ENCODE peak calls at places on chromosomes 2 and 18, in ten cellular contexts. F is A549, I is neural progenitor cell, S is upper lobe of right lung, M is uterus, B is left lung, Z is heart left ventricle, H is psoas muscle, Q is AG04450, A is lung. W is an unnamed sample.
A peak's percentile ranks its signal among the peaks of the same experiment; 100 is the strongest.

GRCh38 chr2:187003038-187003543 is 154.1 kb upstream of the ZSWIM2 start:
- DNase-seq in H (no peak), B (no peak), I (no peak), S (no peak), F (no peak), Z (no peak), Q (no peak), M (no peak), A (no peak), W (no peak)

GRCh38 chr2:188032786-188033185 is 258.9 kb upstream of the GULP1 start:
- DNase-seq in A (no peak), M (no peak), I (no peak), F (no peak), Q (no peak), Z (no peak), H (no peak), B (no peak), S (no peak), W (no peak)

GRCh38 chr18:46627136-46627535 is 29.9 kb downstream of the LOXHD1 start:
- DNase-seq in M (no peak), A (peak; percentile 20), H (no peak), Q (no peak), F (no peak), B (no peak), Z (no peak), S (no peak), I (no peak), W (peak; percentile 38)

GRCh38 chr18:21777814-21778213 is 37.2 kb downstream of the MIB1 start:
- DNase-seq in M (no peak), Z (no peak), A (no peak), H (no peak), F (no peak), S (no peak), Q (no peak), B (no peak), I (no peak), W (no peak)

GRCh38 chr2:230777681-230778080 is 65.0 kb downstream of the CAB39 start:
- DNase-seq in F (no peak), H (no peak), M (no peak), Z (no peak), Q (no peak), B (no peak), I (no peak), A (no peak), S (no peak), W (no peak)

GRCh38 chr2:132038179-132038882 is 123.4 kb downstream of the ANKRD30BL start:
- DNase-seq in Z (no peak), H (no peak), S (no peak), F (no peak), Q (no peak), M (no peak), B (no peak), I (peak; percentile 72), A (no peak), W (no peak)

GRCh38 chr2:166360426-166360825 is 15.3 kb downstream of the SCN9A start:
- DNase-seq in Q (no peak), M (no peak), Z (no peak), S (no peak), F (no peak), B (no peak), A (no peak), I (no peak), H (no peak), W (no peak)

GRCh38 chr2:172172513-172173217 is 70.0 kb upstream of the DLX2 start:
- DNase-seq in Z (peak; percentile 83), F (peak; percentile 58), B (peak; percentile 74), M (peak; percentile 67), Q (no peak), A (peak; percentile 63), S (peak; percentile 86), H (peak; percentile 63), I (peak; percentile 92), W (no peak)

GRCh38 chr2:14388724-14389123 is 243.8 kb upstream of the LRATD1 start:
- DNase-seq in F (no peak), Q (no peak), M (no peak), S (no peak), H (no peak), I (no peak), A (no peak), Z (no peak), B (no peak), W (no peak)

GRCh38 chr2:14387332-14387731 is 245.2 kb upstream of the LRATD1 start:
- DNase-seq in H (no peak), Z (no peak), B (no peak), I (no peak), M (no peak), Q (no peak), F (no peak), A (no peak), S (no peak), W (no peak)

GRCh38 chr2:14385043-14385442 is 247.5 kb upstream of the LRATD1 start:
- DNase-seq in Q (no peak), A (no peak), F (no peak), S (no peak), Z (no peak), B (no peak), I (no peak), M (no peak), H (no peak), W (no peak)
- TF ChIP-seq CTCF in Q (no peak), A (no peak), F (no peak), S (no peak), Z (no peak), B (no peak), I (peak; percentile 9), M (no peak), H (no peak), W (no peak)

GRCh38 chr2:196066794-196067382 is 1.7 kb downstream of the DNAH7 start:
- DNase-seq in F (peak; percentile 42), B (no peak), A (no peak), Z (no peak), Q (no peak), S (no peak), M (no peak), H (no peak), I (peak; percentile 32), W (no peak)

GRCh38 chr2:196073521-196073920 is 4.9 kb upstream of the DNAH7 start:
- DNase-seq in I (no peak), Q (no peak), S (no peak), F (peak; percentile 10), Z (no peak), A (no peak), B (no peak), M (no peak), H (no peak), W (no peak)

GRCh38 chr2:196063773-196064172 is 4.9 kb downstream of the DNAH7 start:
- DNase-seq in M (no peak), Z (no peak), S (no peak), B (no peak), F (no peak), A (no peak), H (no peak), Q (no peak), I (no peak), W (no peak)

DNA sequence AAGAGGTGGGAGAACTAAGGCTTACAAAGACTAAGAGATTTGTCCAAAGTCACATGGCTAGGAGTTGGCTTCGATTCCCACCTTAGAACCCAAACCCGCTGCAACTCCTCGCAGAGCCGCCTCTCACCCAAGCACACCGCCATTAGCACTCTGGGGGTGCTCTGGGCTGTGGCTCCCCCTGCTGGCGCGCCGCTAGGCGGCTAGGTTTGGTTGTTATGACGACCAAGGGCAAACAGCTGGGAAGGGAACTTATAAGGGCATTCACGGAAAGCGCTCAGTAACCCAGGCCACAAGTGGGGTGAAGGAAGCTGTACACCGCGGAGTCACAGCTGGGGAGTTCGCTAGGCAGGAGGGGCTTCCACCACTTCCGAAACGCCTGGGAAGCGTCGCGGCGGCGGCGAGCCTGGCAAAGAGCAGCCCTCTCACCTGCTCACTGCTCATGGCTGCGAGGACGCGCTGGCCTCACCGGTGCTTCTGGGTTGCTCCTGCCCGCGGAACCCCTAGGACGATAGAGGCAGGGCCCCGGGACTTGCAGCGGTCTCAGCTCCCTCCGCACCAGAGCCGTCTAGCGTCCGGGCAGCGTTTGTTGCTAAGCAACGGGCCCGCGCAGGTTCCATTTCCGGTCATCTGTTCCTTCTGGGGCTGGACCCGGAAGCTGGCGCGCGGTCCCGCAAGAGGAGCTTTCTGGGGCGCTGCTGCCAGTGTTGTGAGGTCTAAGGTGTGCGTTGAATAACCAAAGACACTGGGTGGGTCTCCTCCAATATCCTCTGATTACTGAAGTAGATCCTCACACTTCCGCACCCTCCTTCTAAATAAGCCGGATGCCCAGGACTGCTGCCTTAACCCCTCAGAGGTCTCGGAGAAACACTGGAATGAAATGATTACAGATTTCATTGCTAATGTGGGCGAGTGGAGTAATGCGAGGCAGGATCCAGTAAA is at the start of gene DNAH7:
- DNase-seq in Q (peak; percentile 58), H (peak; percentile 87), S (peak; percentile 96), F (peak; percentile 90), A (peak; percentile 90), M (peak; percentile 82), B (peak; percentile 93), Z (peak; percentile 94), I (peak; percentile 88), W (peak; percentile 89)
- H3K27ac ChIP-seq in Q (peak within 1 kb of the TSS; percentile 60), H (peak within 1 kb of the TSS; percentile 51), S (peak within 1 kb of the TSS; percentile 89), F (peak within 1 kb of the TSS; percentile 69), A (no peak within 1 kb of the TSS), M (peak within 1 kb of the TSS; percentile 26), B (peak within 1 kb of the TSS; percentile 20), Z (no peak within 1 kb of the TSS), I (no peak within 1 kb of the TSS), W (peak within 1 kb of the TSS; percentile 26)

GRCh38 chr2:53769318-53769945 is 1.8 kb downstream of the CHAC2 start:
- DNase-seq in A (no peak), Q (no peak), S (no peak), B (no peak), F (no peak), H (no peak), Z (no peak), M (no peak), I (no peak), W (no peak)

GRCh38 chr2:53770264-53770663 is 2.7 kb downstream of the CHAC2 start:
- DNase-seq in B (no peak), F (peak; percentile 23), M (no peak), Z (no peak), Q (no peak), I (no peak), S (no peak), A (no peak), H (no peak), W (no peak)

GRCh38 chr2:53765749-53766148 is 1.9 kb upstream of the CHAC2 start:
- DNase-seq in H (no peak), F (no peak), B (no peak), Q (no peak), Z (no peak), S (no peak), M (no peak), I (no peak), A (no peak), W (no peak)

GRCh38 chr2:53768233-53768542 is 584 bp downstream of the CHAC2 start:
- DNase-seq in M (no peak), H (peak; percentile 40), B (no peak), I (peak; percentile 65), Q (no peak), A (no peak), Z (no peak), S (peak; percentile 74), F (no peak), W (no peak)

DNA sequence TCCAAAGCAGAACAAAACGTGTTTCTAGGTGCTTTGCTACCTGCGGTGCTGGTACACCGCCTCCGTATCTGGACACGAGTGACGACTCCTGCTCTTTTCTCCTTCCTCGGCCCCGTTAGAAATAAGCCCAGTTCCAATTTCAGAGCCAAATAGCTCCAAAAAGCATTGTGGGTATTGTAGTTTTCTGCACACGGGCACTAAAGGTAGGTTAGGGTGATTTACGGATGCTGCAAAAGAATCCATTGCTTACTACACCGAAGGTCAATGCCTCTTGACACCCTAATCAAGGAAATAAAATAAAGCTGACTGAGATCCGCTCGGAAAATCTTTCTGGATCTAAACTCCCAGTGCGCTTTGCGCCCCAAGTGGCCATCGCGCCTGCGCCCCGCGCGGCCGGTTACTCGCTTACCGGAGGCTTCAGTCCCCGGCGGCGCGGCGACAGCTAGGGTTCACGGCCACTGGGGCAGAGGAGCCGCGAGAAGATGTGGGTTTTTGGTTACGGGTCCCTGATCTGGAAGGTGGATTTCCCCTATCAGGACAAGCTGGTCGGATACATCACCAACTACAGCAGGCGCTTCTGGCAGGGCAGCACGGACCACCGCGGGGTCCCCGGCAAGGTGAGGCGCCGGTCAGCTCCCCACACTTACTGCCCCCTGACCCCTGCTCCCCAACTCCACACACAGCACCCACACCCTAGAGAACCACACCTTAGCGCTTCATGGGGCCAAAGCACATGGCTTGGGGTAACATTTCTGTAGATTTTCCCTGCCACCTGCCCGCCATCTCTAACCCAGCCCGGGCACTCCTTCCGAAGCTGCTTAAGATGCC is at the start of gene CHAC2:
- DNase-seq in Q (peak; percentile 33), I (peak; percentile 87), B (peak; percentile 88), S (peak; percentile 94), Z (peak; percentile 93), H (peak; percentile 89), A (peak; percentile 86), F (peak; percentile 91), M (peak; percentile 77), W (peak; percentile 87)
- TF ChIP-seq CTCF in Q (peak; percentile 54), I (peak; percentile 45), B (peak; percentile 62), S (peak; percentile 52), Z (peak; percentile 47), H (peak; percentile 49), A (peak; percentile 1), F (no peak), M (peak; percentile 59), W (no peak)

GRCh38 chr2:10407432-10407831 is 40.7 kb downstream of the ODC1 start:
- DNase-seq in Q (no peak), S (no peak), M (no peak), Z (no peak), B (no peak), I (no peak), H (no peak), F (no peak), A (no peak), W (no peak)
- H3K27ac ChIP-seq in Q (no peak overlapping the region), S (peak overlapping the region; percentile 82), M (peak overlapping the region; percentile 81), Z (peak overlapping the region; percentile 58), B (peak overlapping the region; percentile 63), I (no peak overlapping the region), H (no peak overlapping the region), F (peak overlapping the region; percentile 93), A (no peak overlapping the region), W (peak overlapping the region; percentile 61)